ENCODE peak calls at places on chromosome 2, in eight cellular contexts. V is suprapubic skin, B is stomach, K is ovary, M is HepG2, D is gastrocnemius medialis, I is GM12878, P is K562. L is an unnamed sample. For H3K4me1, the result is how much of the 10 kb centered on the place peaks cover.

GRCh38 chr2:129909648-129910418 is 69.6 kb upstream of the RAB6C start:
- DNase-seq in V (peak), B (no peak), K (no peak), M (no peak), D (no peak), I (no peak), P (no peak), L (no peak)

GRCh38 chr2:104332733-104333132 is 521.2 kb upstream of the POU3F3 start:
- DNase-seq in V (no peak), B (no peak), K (no peak), M (no peak), D (no peak), I (no peak), P (no peak), L (no peak)

GRCh38 chr2:125886153-125886552 is 769.8 kb upstream of the GYPC start:
- DNase-seq in V (no peak), B (no peak), K (no peak), M (no peak), D (no peak), I (no peak), P (no peak), L (no peak)

GRCh38 chr2:152606965-152607364 is 110.3 kb downstream of the PRPF40A start:
- DNase-seq in V (no peak), B (no peak), K (no peak), M (no peak), D (no peak), I (no peak), P (no peak), L (no peak)

GRCh38 chr2:46917628-46918027 is 2.0 kb upstream of the MCFD2 start:
- DNase-seq in V (no peak), B (no peak), K (no peak), M (no peak), D (no peak), I (peak), P (no peak), L (no peak)

GRCh38 chr2:163191372-163191771 is 352.8 kb upstream of the KCNH7 start:
- DNase-seq in V (no peak), B (no peak), K (no peak), M (peak), D (no peak), I (no peak), P (no peak), L (no peak)

GRCh38 chr2:71832388-71832787 is 315.3 kb downstream of the CYP26B1 start:
- DNase-seq in V (no peak), B (no peak), K (no peak), M (no peak), D (no peak), I (no peak), P (no peak), L (no peak)

GRCh38 chr2:111652038-111652437 is 232.0 kb downstream of the ANAPC1 start:
- DNase-seq in V (no peak), B (no peak), K (no peak), M (no peak), D (no peak), I (no peak), P (no peak), L (no peak)

GRCh38 chr2:237791977-237792727 is 6.4 kb upstream of the RBM44 start:
- DNase-seq in V (no peak), B (no peak), K (no peak), M (peak), D (no peak), I (no peak), P (no peak), L (no peak)

GRCh38 chr2:3490191-3491158 is 28.9 kb downstream of the ADI1 start:
- DNase-seq in V (peak), B (peak), K (no peak), M (no peak), D (no peak), I (no peak), P (no peak), L (no peak)

GRCh38 chr2:216308532-216308931 is 63.8 kb downstream of the MARCHF4 start:
- DNase-seq in V (no peak), B (no peak), K (no peak), M (no peak), D (no peak), I (no peak), P (no peak), L (no peak)

GRCh38 chr2:217986256-217986961 is 16.4 kb downstream of the TNS1 start:
- DNase-seq in V (peak), B (no peak), K (peak), M (no peak), D (no peak), I (no peak), P (no peak), L (no peak)

DNA sequence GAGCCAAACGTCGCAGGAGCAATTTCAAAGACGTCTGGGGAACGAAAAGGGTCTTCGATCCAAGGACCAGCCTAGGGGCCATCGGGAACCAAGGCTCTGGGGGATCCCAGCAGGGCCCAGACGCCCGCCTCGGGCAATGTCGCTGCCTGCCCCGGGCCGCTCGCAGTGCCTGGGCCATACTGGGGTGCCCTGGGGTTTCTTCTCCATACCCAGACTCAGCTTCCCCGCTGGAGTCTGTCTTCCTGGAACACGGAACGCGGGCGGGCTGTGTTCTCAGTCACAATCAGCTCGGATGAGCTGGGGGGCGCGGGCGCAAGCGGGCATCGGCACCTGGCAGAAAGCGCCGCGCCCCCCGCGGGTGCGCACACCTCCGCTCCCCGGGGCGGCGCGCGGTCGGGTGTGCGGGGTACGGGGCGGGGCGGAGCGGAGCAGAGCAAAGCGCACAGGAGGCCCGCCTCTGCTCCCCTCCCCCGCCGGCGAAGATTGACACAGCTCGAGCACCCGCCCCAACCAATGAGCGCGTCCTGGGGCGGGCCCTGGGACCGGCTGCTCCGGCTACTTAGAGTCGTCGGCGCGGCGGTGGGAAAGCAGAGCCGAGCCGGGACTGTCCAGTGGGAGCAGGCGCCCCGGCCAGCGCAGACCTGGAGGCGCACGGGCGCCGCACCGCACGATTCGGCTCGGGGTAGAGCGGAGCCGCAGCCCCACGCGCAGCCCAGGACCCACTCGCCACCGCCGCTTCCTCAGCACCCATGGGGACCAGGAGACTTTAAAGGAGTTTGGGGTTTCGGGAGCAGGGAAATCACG is at the start of gene LRATD1:
- DNase-seq in V (peak), B (peak), K (peak), M (peak), D (peak), I (no peak), P (peak), L (peak)
- TF ChIP-seq POLR2A in V (peak), B (peak), K (peak), M (no peak), D (peak), I (no peak), P (no peak), L (peak)

GRCh38 chr2:209523041-209523740 is 99.3 kb downstream of the MAP2 start:
- DNase-seq in V (no peak), B (no peak), K (no peak), M (no peak), D (no peak), I (no peak), P (no peak), L (no peak)

GRCh38 chr2:209526541-209526940 is 102.7 kb downstream of the MAP2 start:
- DNase-seq in V (no peak), B (no peak), K (no peak), M (no peak), D (no peak), I (no peak), P (no peak), L (no peak)

GRCh38 chr2:209523778-209524362 is 100.0 kb downstream of the MAP2 start:
- DNase-seq in V (no peak), B (no peak), K (no peak), M (no peak), D (no peak), I (no peak), P (no peak), L (no peak)

GRCh38 chr2:209525834-209526281 is 102.0 kb downstream of the MAP2 start:
- DNase-seq in V (no peak), B (no peak), K (no peak), M (no peak), D (no peak), I (no peak), P (no peak), L (no peak)

DNA sequence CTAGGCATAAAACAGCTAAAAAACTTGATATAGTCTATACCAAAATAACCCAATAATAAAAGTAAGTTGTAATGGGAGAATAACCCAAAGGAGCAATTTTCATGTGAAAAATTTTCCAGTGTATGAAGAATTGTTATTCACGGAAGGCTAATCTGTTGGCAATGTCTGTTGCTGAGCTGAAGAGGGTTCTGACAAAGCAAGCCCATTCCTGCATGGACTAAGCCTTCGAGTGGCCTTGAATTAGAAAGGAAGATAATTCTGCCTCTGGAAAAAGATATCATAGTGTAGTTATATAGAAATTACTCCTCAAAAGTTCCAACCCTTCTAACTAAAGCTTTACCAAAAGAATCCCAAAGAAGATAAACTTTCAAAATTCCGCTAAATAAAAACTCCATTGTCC is 101.5 kb downstream of the MAP2 start:
- DNase-seq in V (no peak), B (no peak), K (no peak), M (no peak), D (no peak), I (no peak), P (no peak), L (no peak)
- H3K27ac ChIP-seq in V (no peak), B (peak), K (no peak), M (no peak), D (peak), I (no peak), P (no peak), L (no peak)

GRCh38 chr2:105880637-105881036 is 135.9 kb downstream of the NCK2 start:
- DNase-seq in V (no peak), B (no peak), K (no peak), M (no peak), D (no peak), I (no peak), P (no peak), L (no peak)
- H3K4me1 ChIP-seq in V (under half), B (under half), K (under half), M (under half), D (under half), I (under half), P (under half), L (under half)

GRCh38 chr2:96882230-96882629 is 12.3 kb upstream of the SEMA4C start:
- DNase-seq in V (no peak), B (no peak), K (no peak), M (no peak), D (no peak), I (no peak), P (no peak), L (no peak)
- TF ChIP-seq POLR2A in V (no peak), B (no peak), K (no peak), M (no peak), D (no peak), I (no peak), P (no peak), L (no peak)

GRCh38 chr2:240320561-240321091 is 114.8 kb upstream of the GPC1 start:
- DNase-seq in V (no peak), B (no peak), K (no peak), M (no peak), D (no peak), I (no peak), P (no peak), L (no peak)

GRCh38 chr2:240322991-240323390 is 112.5 kb upstream of the GPC1 start:
- DNase-seq in V (no peak), B (no peak), K (no peak), M (no peak), D (no peak), I (no peak), P (no peak), L (no peak)

GRCh38 chr2:240322231-240322955 is 113.1 kb upstream of the GPC1 start:
- DNase-seq in V (no peak), B (no peak), K (no peak), M (no peak), D (no peak), I (no peak), P (no peak), L (no peak)

GRCh38 chr2:240319855-240320560 is 115.5 kb upstream of the GPC1 start:
- DNase-seq in V (no peak), B (no peak), K (peak), M (no peak), D (no peak), I (no peak), P (peak), L (no peak)

GRCh38 chr2:240319221-240319854 is 116.1 kb upstream of the GPC1 start:
- DNase-seq in V (no peak), B (no peak), K (no peak), M (no peak), D (no peak), I (no peak), P (no peak), L (no peak)
- H3K27ac ChIP-seq in V (peak), B (no peak), K (no peak), M (no peak), D (peak), I (no peak), P (no peak), L (no peak)

L was measured in esophagus squamous epithelium.